ENCODE peak calls at places on chromosome 17, in five cellular contexts. V, F, K, A and J are unnamed samples.

GRCh38 chr17:5822281-5823060 is 238.2 kb upstream of the NLRP1 start:
- DNase-seq in V (no peak), F (no peak), K (no peak), A (no peak), J (peak; percentile 20)

GRCh38 chr17:68353121-68353521 is 61.8 kb downstream of the ARSG start:
- DNase-seq in V (no peak), F (no peak), K (no peak), A (no peak), J (no peak)

GRCh38 chr17:71682174-71682494 is 438.7 kb upstream of the SOX9 start:
- DNase-seq in V (no peak), F (no peak), K (no peak), A (no peak), J (no peak)

GRCh38 chr17:36901506-36901905 is 35.8 kb upstream of the LHX1 start:
- DNase-seq in V (no peak), F (no peak), K (no peak), A (no peak), J (peak; percentile 83)

GRCh38 chr17:35138218-35138617 is 3.9 kb downstream of the NLE1 start:
- DNase-seq in V (no peak), F (no peak), K (no peak), A (no peak), J (no peak)

GRCh38 chr17:54944796-54945195 is 23.7 kb downstream of the COX11 start:
- DNase-seq in V (no peak), F (no peak), K (no peak), A (no peak), J (no peak)

GRCh38 chr17:39639043-39639442 is 2.1 kb downstream of the STARD3 start:
- DNase-seq in V (no peak), F (no peak), K (no peak), A (no peak), J (no peak)

GRCh38 chr17:34306466-34306865 is 12.8 kb upstream of the CCL8 start:
- DNase-seq in V (no peak), F (peak; percentile 63), K (no peak), A (peak; percentile 46), J (peak; percentile 54)

GRCh38 chr17:35907691-35908090 is 22.9 kb downstream of the RDM1 start:
- DNase-seq in V (no peak), F (no peak), K (no peak), A (no peak), J (no peak)

GRCh38 chr17:78572277-78573205 is 4.7 kb downstream of the DNAH17 start:
- DNase-seq in V (no peak), F (no peak), K (no peak), A (no peak), J (peak; percentile 73)

GRCh38 chr17:82301916-82302497 is 15.4 kb downstream of the CD7 start:
- DNase-seq in V (peak; percentile 75), F (no peak), K (no peak), A (no peak), J (no peak)

GRCh38 chr17:48718781-48719641 is 3.3 kb downstream of the PRAC1 start:
- DNase-seq in V (peak; percentile 85), F (no peak), K (peak; percentile 46), A (no peak), J (peak; percentile 80)

GRCh38 chr17:48160177-48160967 is 52.8 kb downstream of the SNX11 start:
- DNase-seq in V (no peak), F (no peak), K (peak; percentile 62), A (no peak), J (peak; percentile 95)

GRCh38 chr17:45981306-45981705 is 17.7 kb upstream of the STH start:
- DNase-seq in V (no peak), F (no peak), K (no peak), A (no peak), J (no peak)

GRCh38 chr17:79041041-79041570 is 17.1 kb downstream of the C1QTNF1 start:
- DNase-seq in V (no peak), F (no peak), K (no peak), A (no peak), J (no peak)

GRCh38 chr17:62974788-62975586 is 9.0 kb downstream of the TANC2 start:
- DNase-seq in V (no peak), F (no peak), K (no peak), A (no peak), J (no peak)

GRCh38 chr17:2694381-2695242 is 17.0 kb downstream of the CLUH start:
- DNase-seq in V (peak; percentile 63), F (no peak), K (peak; percentile 16), A (peak; percentile 11), J (no peak)

GRCh38 chr17:44119062-44119461 is 4.4 kb downstream of the HDAC5 start:
- DNase-seq in V (no peak), F (no peak), K (no peak), A (no peak), J (no peak)

GRCh38 chr17:82841921-82842596 is 2.2 kb upstream of the ZNF750 start:
- DNase-seq in V (no peak), F (no peak), K (no peak), A (no peak), J (no peak)

DNA sequence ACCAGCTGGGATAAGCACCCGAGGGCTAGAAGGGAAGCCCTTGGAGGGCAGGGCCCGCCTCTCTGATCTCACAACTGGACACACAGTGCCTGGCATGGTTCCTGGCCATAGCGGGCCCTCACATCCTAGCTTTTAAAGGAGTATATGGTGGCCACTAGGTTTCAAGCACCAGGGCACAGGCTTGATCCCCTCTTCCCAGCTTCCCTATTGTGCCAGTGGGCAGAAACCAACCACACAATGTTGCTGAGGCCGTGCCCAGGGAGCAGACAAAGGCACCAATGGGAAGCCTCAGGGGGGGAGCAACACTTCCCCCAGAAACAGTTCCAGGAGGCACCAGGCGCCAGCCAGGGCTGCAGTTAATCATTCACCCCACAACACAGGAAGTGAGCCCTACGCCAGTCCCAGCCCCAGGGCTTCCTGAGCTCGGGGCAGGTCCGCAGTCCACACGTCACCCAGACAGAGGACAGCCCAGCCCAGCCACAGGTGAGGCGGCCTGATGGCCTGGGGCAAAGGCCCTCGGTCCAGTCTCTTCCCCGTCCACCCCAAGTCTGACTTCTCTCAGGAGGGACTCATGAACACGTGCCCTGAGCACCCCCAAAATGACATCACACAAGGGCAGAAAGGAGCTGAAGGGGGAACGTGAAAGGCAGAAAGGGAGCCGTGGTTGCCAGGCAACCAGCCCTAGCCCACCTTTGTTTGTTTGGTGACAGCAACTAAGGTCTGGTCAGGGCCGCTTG is 12.8 kb downstream of the SMIM5 start:
- DNase-seq in V (peak; percentile 79), F (no peak), K (peak; percentile 92), A (no peak), J (peak; percentile 60)
- H3K27ac ChIP-seq in V (peak overlapping the region; percentile 91), F (no peak overlapping the region), K (peak overlapping the region; percentile 97), A (no peak overlapping the region), J (no peak overlapping the region)

DNA sequence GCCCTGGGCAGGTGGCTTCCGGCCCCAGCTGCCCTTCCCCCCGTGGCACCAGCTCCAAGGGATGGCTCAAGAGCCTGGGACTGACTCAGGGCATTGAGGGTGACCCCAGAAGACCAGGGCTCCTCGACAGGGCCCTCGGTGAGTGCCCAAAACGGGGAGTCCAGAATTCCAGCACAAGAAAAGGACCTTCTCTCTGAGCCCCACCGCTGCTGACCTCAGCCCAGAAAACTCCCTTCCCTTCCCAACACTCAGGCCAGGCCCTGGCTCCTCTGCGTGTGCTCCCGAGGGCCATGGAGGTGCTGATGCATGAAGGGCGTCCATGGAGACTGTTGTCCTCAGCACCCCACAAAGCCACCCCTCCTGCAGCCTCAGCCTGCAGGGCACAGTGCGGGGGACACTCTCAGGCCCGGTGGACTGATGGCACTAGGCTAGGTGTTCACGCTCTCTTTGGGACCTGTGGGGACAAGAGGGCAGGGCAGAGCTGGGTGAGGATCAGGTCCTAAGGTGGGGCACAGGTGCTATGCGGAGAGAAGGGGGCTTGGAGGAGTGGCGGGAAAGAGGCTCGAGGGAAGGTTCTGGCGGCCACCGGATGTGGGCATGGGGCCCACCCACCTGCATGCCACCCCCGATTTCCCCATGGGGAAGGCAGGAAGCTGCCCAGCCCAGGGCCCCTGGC is 4.3 kb upstream of the TSPOAP1 start:
- DNase-seq in V (peak; percentile 60), F (no peak), K (no peak), A (no peak), J (peak; percentile 30)
- H3K4me1 ChIP-seq in V (peaks cover 34% of the 10 kb centered on the region), F (peaks cover 20% of the 10 kb centered on the region), K (no peaks in the 10 kb centered on the region), A (peaks cover 9% of the 10 kb centered on the region), J (peaks cover 11% of the 10 kb centered on the region)

GRCh38 chr17:76909971-76910760 is 42.0 kb downstream of the MGAT5B start:
- DNase-seq in V (no peak), F (no peak), K (peak; percentile 27), A (peak; percentile 60), J (peak; percentile 89)
- H3K27ac ChIP-seq in V (no peak overlapping the region), F (no peak overlapping the region), K (no peak overlapping the region), A (no peak overlapping the region), J (no peak overlapping the region)

DNA sequence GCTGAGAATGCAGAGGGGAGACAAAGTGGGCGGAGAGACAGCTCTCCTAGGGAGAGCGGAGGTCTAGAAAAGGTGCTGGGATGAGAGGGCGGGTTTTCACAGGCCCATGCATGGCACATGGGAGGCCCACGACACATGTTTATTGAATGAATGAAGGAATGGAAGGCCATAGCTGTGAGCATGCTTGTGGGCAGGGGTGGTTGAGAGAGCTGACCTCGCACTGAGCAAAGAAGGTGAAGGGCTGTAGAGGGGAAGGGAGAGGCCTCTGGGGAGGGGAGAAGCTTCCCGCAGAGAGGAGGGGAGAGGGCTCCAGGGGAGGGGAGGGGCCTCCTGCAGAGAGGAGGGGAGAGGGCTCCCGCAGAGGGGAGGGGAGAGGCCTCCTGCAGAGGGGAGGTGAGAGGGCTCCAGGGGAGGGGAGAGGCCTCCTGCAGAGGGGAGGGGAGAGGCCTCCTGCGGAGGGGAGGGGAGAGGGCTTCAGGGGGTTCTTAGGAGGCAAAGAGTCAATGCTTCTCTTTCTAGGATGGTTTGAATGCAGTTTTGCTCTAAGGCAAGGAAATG is 27.3 kb downstream of the SDK2 start:
- DNase-seq in V (no peak), F (no peak), K (no peak), A (no peak), J (no peak)
- H3K4me1 ChIP-seq in V (no peaks in the 10 kb centered on the region), F (no peaks in the 10 kb centered on the region), K (no peaks in the 10 kb centered on the region), A (no peaks in the 10 kb centered on the region), J (peaks cover 12% of the 10 kb centered on the region)

DNA sequence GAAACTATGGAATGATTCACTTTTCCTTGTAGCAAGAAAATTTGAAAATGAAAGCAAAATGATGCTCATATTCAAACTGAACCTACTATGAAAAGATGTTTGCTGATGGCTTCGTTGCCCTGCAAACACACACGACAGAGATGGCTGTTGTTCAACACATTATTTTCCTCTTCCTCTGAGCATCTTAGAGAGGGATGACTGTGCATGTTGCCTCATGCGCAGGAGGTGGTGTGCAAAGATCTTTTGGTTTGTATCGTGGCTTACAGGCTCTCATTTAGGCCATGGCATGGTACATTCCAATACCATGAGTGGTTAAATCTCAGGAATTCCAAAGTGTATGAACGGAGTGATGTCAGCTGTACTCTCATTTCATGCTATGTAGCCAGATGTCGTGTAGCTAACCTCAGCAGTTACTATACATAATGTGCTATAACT is 164.5 kb downstream of the PRKCA start:
- DNase-seq in V (no peak), F (peak; percentile 64), K (no peak), A (no peak), J (peak; percentile 23)
- H3K27ac ChIP-seq in V (no peak overlapping the region), F (no peak overlapping the region), K (peak overlapping the region; percentile 6), A (no peak overlapping the region), J (no peak overlapping the region)

GRCh38 chr17:27244019-27244418 is 49.9 kb upstream of the WSB1 start:
- DNase-seq in V (no peak), F (no peak), K (no peak), A (no peak), J (no peak)
- H3K4me1 ChIP-seq in V (peaks cover 63% of the 10 kb centered on the region), F (peaks cover 59% of the 10 kb centered on the region), K (peaks cover 11% of the 10 kb centered on the region), A (peaks cover 22% of the 10 kb centered on the region), J (peaks cover 3% of the 10 kb centered on the region)

GRCh38 chr17:19448341-19449268 is 37.6 kb downstream of the RNF112 start:
- DNase-seq in V (no peak), F (peak; percentile 64), K (no peak), A (no peak), J (peak; percentile 14)
- H3K27ac ChIP-seq in V (peak overlapping the region; percentile 76), F (peak overlapping the region; percentile 46), K (peak overlapping the region; percentile 59), A (no peak overlapping the region), J (no peak overlapping the region)